ENCODE peak calls at places on chromosomes 2 and 18, in four cellular contexts. One of them, this sample, is unnamed.

GRCh38 chr2:174333502-174334277 is 1.1 kb upstream of the SP9 start:
- DNase-seq in sigmoid colon: no peak
- DNase-seq in AG10803: no peak
- DNase-seq in choroid plexus epithelial cell: no peak
- DNase-seq in this sample: no peak

GRCh38 chr2:65602851-65603250 is 170.5 kb upstream of the SPRED2 start:
- DNase-seq in sigmoid colon: no peak
- DNase-seq in choroid plexus epithelial cell: no peak
- DNase-seq in AG10803: peak; percentile 22
- DNase-seq in this sample: no peak

GRCh38 chr2:203584784-203585183 is 49.7 kb upstream of the RAPH1 start:
- DNase-seq in sigmoid colon: no peak
- DNase-seq in choroid plexus epithelial cell: no peak
- DNase-seq in AG10803: no peak
- DNase-seq in this sample: no peak

GRCh38 chr2:37831081-37831780 is 93.9 kb upstream of the RMDN2 start:
- DNase-seq in AG10803: no peak
- DNase-seq in sigmoid colon: no peak
- DNase-seq in choroid plexus epithelial cell: no peak
- DNase-seq in this sample: no peak

GRCh38 chr18:45606007-45606406 is 9.3 kb upstream of the SLC14A2 start:
- DNase-seq in choroid plexus epithelial cell: no peak
- DNase-seq in sigmoid colon: no peak
- DNase-seq in AG10803: no peak
- DNase-seq in this sample: no peak

GRCh38 chr2:223835701-223836532 is 1.5 kb downstream of the AP1S3 start:
- DNase-seq in sigmoid colon: no peak
- DNase-seq in AG10803: no peak
- DNase-seq in choroid plexus epithelial cell: no peak
- DNase-seq in this sample: no peak

GRCh38 chr2:27830616-27831120 is 59.1 kb downstream of the MRPL33 start:
- DNase-seq in choroid plexus epithelial cell: no peak
- DNase-seq in AG10803: no peak
- DNase-seq in sigmoid colon: no peak
- DNase-seq in this sample: no peak

GRCh38 chr2:136436921-136437320 is 319.0 kb upstream of the CXCR4 start:
- DNase-seq in AG10803: no peak
- DNase-seq in sigmoid colon: no peak
- DNase-seq in choroid plexus epithelial cell: no peak
- DNase-seq in this sample: no peak

GRCh38 chr18:78830161-78830560 is 149.5 kb upstream of the SALL3 start:
- DNase-seq in choroid plexus epithelial cell: no peak
- DNase-seq in sigmoid colon: no peak
- DNase-seq in AG10803: no peak
- DNase-seq in this sample: no peak

GRCh38 chr2:177131858-177132257 is 80.7 kb upstream of the HNRNPA3 start:
- DNase-seq in sigmoid colon: no peak
- DNase-seq in AG10803: no peak
- DNase-seq in choroid plexus epithelial cell: no peak
- DNase-seq in this sample: no peak

GRCh38 chr2:130844161-130844560 is 7.4 kb downstream of the ARHGEF4 start:
- DNase-seq in choroid plexus epithelial cell: no peak
- DNase-seq in AG10803: no peak
- DNase-seq in sigmoid colon: no peak
- DNase-seq in this sample: no peak

GRCh38 chr2:73217160-73217559 is 3.1 kb downstream of the SMYD5 start:
- DNase-seq in sigmoid colon: no peak
- DNase-seq in AG10803: no peak
- DNase-seq in choroid plexus epithelial cell: no peak
- DNase-seq in this sample: no peak

GRCh38 chr2:197677483-197677882 is 2.1 kb upstream of the RFTN2 start:
- DNase-seq in AG10803: peak; percentile 42
- DNase-seq in choroid plexus epithelial cell: peak; percentile 67
- DNase-seq in sigmoid colon: no peak
- DNase-seq in this sample: peak; percentile 63

GRCh38 chr18:64987096-64987495 is 763.7 kb upstream of the CDH7 start:
- DNase-seq in AG10803: no peak
- DNase-seq in choroid plexus epithelial cell: no peak
- DNase-seq in sigmoid colon: no peak
- DNase-seq in this sample: no peak

GRCh38 chr2:73938761-73939352 is 12.2 kb downstream of the DGUOK start:
- DNase-seq in AG10803: peak; percentile 91
- DNase-seq in choroid plexus epithelial cell: peak; percentile 73
- DNase-seq in sigmoid colon: no peak
- DNase-seq in this sample: peak; percentile 83

GRCh38 chr18:9419956-9420631 is 55.2 kb upstream of the RALBP1 start:
- DNase-seq in sigmoid colon: peak; percentile 20
- DNase-seq in choroid plexus epithelial cell: peak; percentile 65
- DNase-seq in AG10803: peak; percentile 84
- DNase-seq in this sample: peak; percentile 54

GRCh38 chr2:70927641-70928040 is 8.1 kb upstream of the ATP6V1B1 start:
- DNase-seq in sigmoid colon: no peak
- DNase-seq in choroid plexus epithelial cell: no peak
- DNase-seq in AG10803: no peak
- DNase-seq in this sample: no peak

GRCh38 chr2:2823061-2823753 is 492.1 kb upstream of the MYT1L start:
- DNase-seq in AG10803: no peak
- DNase-seq in choroid plexus epithelial cell: no peak
- DNase-seq in sigmoid colon: no peak
- DNase-seq in this sample: no peak

This sample was measured in iris pigment epithelial cell.